ENCODE peak calls at places on chromosomes 12 and 14, in nine cellular contexts. J, N, E, C, S, I, B, K and O are unnamed samples.

GRCh38 chr14:69069020-69069421 is 83.9 kb downstream of the DCAF5 start:
- DNase-seq in J (no peak), N (no peak), E (no peak), C (no peak), S (no peak), I (no peak), B (no peak), K (no peak), O (no peak)

GRCh38 chr14:91375748-91376452 is 41.7 kb downstream of the CCDC88C start:
- DNase-seq in J (no peak), N (no peak), E (no peak), C (no peak), S (no peak), I (no peak), B (no peak), K (no peak), O (no peak)

GRCh38 chr14:50775357-50775756 is 55.6 kb downstream of the NIN start:
- DNase-seq in J (no peak), N (no peak), E (no peak), C (peak), S (no peak), I (no peak), B (no peak), K (no peak), O (no peak)

GRCh38 chr12:106866426-106867080 is 89.2 kb upstream of the TMEM263 start:
- DNase-seq in J (no peak), N (no peak), E (no peak), C (no peak), S (no peak), I (no peak), B (no peak), K (no peak), O (no peak)

GRCh38 chr14:91114079-91115065 is 499 bp downstream of the DGLUCY start:
- DNase-seq in J (peak), N (peak), E (no peak), C (peak), S (no peak), I (peak), B (peak), K (peak), O (peak)

GRCh38 chr12:74794522-74794921 is 256.9 kb downstream of the ATXN7L3B start:
- DNase-seq in J (no peak), N (no peak), E (no peak), C (no peak), S (no peak), I (no peak), B (no peak), K (no peak), O (no peak)

GRCh38 chr12:126784328-126784921 is 1482.5 kb upstream of the TMEM132C start:
- DNase-seq in J (peak), N (peak), E (peak), C (peak), S (no peak), I (peak), B (peak), K (no peak), O (no peak)

GRCh38 chr12:94458882-94459772 is 540 bp downstream of the CEP83 start:
- DNase-seq in J (no peak), N (peak), E (no peak), C (no peak), S (no peak), I (no peak), B (no peak), K (no peak), O (no peak)

GRCh38 chr12:105477873-105478272 is 147.4 kb downstream of the C12orf75 start:
- DNase-seq in J (no peak), N (no peak), E (no peak), C (no peak), S (no peak), I (no peak), B (no peak), K (no peak), O (no peak)

GRCh38 chr14:28057286-28058011 is 709.1 kb upstream of the FOXG1 start:
- DNase-seq in J (no peak), N (no peak), E (no peak), C (no peak), S (no peak), I (no peak), B (no peak), K (no peak), O (no peak)

GRCh38 chr14:74538411-74539391 is 45.1 kb downstream of the ISCA2 start:
- DNase-seq in J (no peak), N (no peak), E (no peak), C (no peak), S (no peak), I (no peak), B (no peak), K (no peak), O (no peak)

GRCh38 chr14:97120204-97121120 is 323.3 kb downstream of the VRK1 start:
- DNase-seq in J (no peak), N (no peak), E (no peak), C (no peak), S (no peak), I (no peak), B (no peak), K (no peak), O (no peak)

GRCh38 chr14:88496414-88496813 is 58.4 kb downstream of the PTPN21 start:
- DNase-seq in J (no peak), N (no peak), E (no peak), C (no peak), S (no peak), I (no peak), B (no peak), K (no peak), O (no peak)

GRCh38 chr14:88502740-88503139 is 52.1 kb downstream of the PTPN21 start:
- DNase-seq in J (no peak), N (no peak), E (no peak), C (no peak), S (no peak), I (no peak), B (no peak), K (no peak), O (no peak)

GRCh38 chr14:88500611-88501010 is 54.2 kb downstream of the PTPN21 start:
- DNase-seq in J (no peak), N (no peak), E (no peak), C (no peak), S (no peak), I (no peak), B (no peak), K (no peak), O (no peak)

GRCh38 chr14:88503754-88504406 is 50.9 kb downstream of the PTPN21 start:
- DNase-seq in J (no peak), N (no peak), E (no peak), C (no peak), S (no peak), I (no peak), B (no peak), K (no peak), O (no peak)

DNA sequence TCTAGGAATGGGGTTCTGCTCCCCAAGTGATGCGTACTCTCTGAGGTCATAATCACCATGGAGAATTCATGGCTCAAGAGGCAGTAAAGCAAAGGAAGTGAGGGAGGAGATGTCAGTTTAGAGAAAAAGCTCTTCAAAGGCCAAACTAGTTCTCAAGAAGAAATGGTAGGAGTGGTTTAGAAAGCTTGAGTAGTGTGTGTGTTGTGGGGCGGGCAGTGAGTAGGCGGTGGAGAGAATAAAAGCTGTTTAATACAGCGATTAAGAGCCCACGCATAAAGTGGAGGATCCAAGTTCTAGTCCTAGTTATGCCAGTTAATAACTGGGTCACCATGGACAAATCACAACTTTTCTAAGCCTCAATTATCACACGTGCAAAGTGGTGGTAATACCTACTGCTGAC is 55.6 kb downstream of the PTPN21 start:
- DNase-seq in J (no peak), N (no peak), E (no peak), C (no peak), S (no peak), I (no peak), B (no peak), K (no peak), O (no peak)
- TF ChIP-seq POLR2A in J (no peak), N (no peak), E (no peak), C (no peak), S (no peak), I (no peak), B (no peak), K (no peak), O (no peak)

GRCh38 chr12:64088431-64089349 is 133.4 kb downstream of the KICS2 start:
- DNase-seq in J (peak), N (peak), E (no peak), C (peak), S (peak), I (peak), B (peak), K (no peak), O (no peak)
- TF ChIP-seq POLR2A in J (no peak), N (no peak), E (no peak), C (no peak), S (no peak), I (no peak), B (peak), K (no peak), O (no peak)

DNA sequence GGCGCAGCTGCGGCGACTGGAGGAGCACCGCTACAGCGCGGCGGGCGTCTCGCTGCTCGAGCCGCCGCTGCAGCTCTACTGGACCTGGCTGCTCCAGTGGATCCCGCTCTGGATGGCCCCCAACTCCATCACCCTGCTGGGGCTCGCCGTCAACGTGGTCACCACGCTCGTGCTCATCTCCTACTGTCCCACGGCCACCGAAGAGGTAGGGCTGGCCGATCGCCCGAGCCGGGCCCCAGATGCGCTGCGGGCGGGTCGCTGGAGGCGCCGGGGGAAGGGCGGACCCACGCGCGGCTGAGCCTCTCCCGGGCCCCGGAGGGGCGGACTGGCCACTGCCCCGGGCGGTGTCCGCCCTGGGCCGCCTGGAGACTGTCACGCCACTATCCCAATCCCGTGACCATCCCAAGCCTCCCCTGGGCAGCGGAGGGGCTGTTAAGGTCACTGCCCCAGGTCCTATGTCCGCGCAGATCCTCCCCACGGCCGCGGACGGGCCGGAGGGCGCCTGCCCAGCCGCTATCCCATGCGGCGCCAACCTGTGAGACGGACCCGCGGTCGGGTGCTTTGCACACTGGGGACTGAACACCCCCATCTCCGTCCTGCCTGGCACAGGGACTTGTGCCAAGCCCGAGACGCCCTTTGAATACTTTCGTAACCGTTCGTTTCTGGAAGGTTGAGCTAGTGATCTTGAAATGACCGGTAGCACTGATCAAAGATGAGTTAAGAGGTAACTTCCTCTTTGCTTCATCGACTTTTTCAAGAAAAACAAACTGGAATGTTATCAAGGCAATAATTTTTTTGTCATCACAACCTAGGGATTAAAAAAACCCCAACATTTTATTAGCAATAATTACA is 716 bp downstream of the CHPT1 start:
- DNase-seq in J (no peak), N (no peak), E (no peak), C (peak), S (peak), I (peak), B (peak), K (no peak), O (peak)
- TF ChIP-seq POLR2A in J (no peak), N (no peak), E (peak), C (peak), S (no peak), I (peak), B (peak), K (no peak), O (no peak)

GRCh38 chr14:93970967-93971634 is 5.3 kb downstream of the ASB2 start:
- DNase-seq in J (no peak), N (no peak), E (no peak), C (no peak), S (no peak), I (no peak), B (no peak), K (no peak), O (peak)
- TF ChIP-seq POLR2A in J (no peak), N (no peak), E (no peak), C (no peak), S (no peak), I (no peak), B (no peak), K (no peak), O (peak)

GRCh38 chr12:12723681-12724420 is 6.7 kb downstream of the CDKN1B start:
- DNase-seq in J (no peak), N (no peak), E (peak), C (no peak), S (peak), I (peak), B (peak), K (no peak), O (no peak)

GRCh38 chr12:12726543-12727093 is 9.4 kb downstream of the CDKN1B start:
- DNase-seq in J (no peak), N (no peak), E (peak), C (peak), S (no peak), I (no peak), B (no peak), K (no peak), O (no peak)

GRCh38 chr12:12725956-12726542 is 8.9 kb downstream of the CDKN1B start:
- DNase-seq in J (no peak), N (no peak), E (no peak), C (no peak), S (no peak), I (no peak), B (no peak), K (no peak), O (no peak)

GRCh38 chr12:12724421-12725085 is 7.4 kb downstream of the CDKN1B start:
- DNase-seq in J (no peak), N (no peak), E (no peak), C (no peak), S (no peak), I (no peak), B (no peak), K (no peak), O (no peak)

DNA sequence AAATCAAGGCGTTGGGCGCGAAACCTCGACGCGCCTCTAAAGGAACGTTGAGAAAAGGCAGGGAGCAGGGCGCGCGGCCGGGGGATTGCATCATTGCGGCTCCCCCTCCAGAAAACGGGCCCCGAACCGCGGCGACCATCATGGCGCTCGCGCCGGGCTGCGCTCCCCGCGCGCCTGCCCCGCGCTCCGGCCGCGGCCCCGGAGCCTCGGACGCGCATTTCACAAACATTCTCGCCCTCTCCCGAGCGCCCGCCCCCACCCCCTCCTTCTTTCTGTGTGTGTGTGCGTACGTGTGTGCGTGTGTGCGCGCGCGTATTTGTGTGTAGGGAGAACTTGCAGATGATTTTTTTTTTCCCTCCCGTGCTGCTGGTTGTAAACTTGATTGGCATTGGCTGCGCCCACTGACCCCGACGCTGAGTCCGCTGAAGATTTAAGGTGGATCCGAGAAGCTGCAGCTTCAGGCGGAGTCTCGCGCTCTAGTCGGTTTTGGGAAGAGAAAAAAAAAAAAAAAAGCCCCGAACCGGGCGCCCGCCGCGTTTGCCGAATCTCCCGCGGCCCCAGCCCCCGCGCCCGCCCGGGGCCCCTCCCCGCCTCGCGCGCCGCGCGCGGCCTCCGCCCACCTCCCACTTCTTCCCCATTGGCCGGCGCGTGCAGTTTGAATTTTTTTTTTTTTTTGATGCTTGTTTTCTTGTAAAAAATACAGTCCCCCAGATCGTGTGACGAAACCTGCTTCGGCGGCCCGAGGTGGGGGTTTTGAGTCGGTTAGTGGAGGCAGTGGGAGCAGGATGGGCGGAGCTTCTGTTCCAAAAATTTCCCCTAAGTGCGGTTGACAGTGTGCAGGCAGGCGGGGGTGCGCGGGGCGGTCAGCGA is 8.2 kb downstream of the CDKN1B start:
- DNase-seq in J (no peak), N (peak), E (peak), C (peak), S (peak), I (peak), B (peak), K (peak), O (peak)
- TF ChIP-seq POLR2A in J (peak), N (peak), E (peak), C (peak), S (peak), I (peak), B (peak), K (peak), O (peak)

GRCh38 chr14:63924375-63924774 is 71.6 kb downstream of the SYNE2 start:
- DNase-seq in J (no peak), N (no peak), E (no peak), C (no peak), S (no peak), I (no peak), B (no peak), K (no peak), O (no peak)

GRCh38 chr14:63918411-63918810 is 65.6 kb downstream of the SYNE2 start:
- DNase-seq in J (no peak), N (no peak), E (peak), C (no peak), S (no peak), I (no peak), B (no peak), K (no peak), O (no peak)

GRCh38 chr14:63926641-63927040 is 73.8 kb downstream of the SYNE2 start:
- DNase-seq in J (no peak), N (no peak), E (no peak), C (no peak), S (no peak), I (no peak), B (no peak), K (no peak), O (no peak)

GRCh38 chr14:63923422-63923752 is 70.6 kb downstream of the SYNE2 start:
- DNase-seq in J (no peak), N (no peak), E (peak), C (no peak), S (no peak), I (no peak), B (no peak), K (no peak), O (no peak)

GRCh38 chr14:63922696-63923421 is 70.1 kb downstream of the SYNE2 start:
- DNase-seq in J (no peak), N (peak), E (peak), C (no peak), S (no peak), I (peak), B (peak), K (no peak), O (no peak)
- TF ChIP-seq POLR2A in J (no peak), N (no peak), E (no peak), C (no peak), S (no peak), I (peak), B (peak), K (no peak), O (no peak)

GRCh38 chr12:11648514-11649412 is 711 bp upstream of the ETV6 start:
- DNase-seq in J (peak), N (peak), E (peak), C (peak), S (peak), I (peak), B (peak), K (peak), O (peak)
- TF ChIP-seq POLR2A in J (no peak), N (peak), E (peak), C (peak), S (no peak), I (peak), B (peak), K (no peak), O (peak)

GRCh38 chr14:102897299-102898027 is 25.0 kb upstream of the AMN start:
- DNase-seq in J (no peak), N (no peak), E (no peak), C (no peak), S (no peak), I (peak), B (no peak), K (peak), O (no peak)

GRCh38 chr14:102898298-102898697 is 24.2 kb upstream of the AMN start:
- DNase-seq in J (no peak), N (no peak), E (no peak), C (no peak), S (no peak), I (no peak), B (no peak), K (peak), O (no peak)

GRCh38 chr14:102899516-102899900 is 23.0 kb upstream of the AMN start:
- DNase-seq in J (no peak), N (no peak), E (no peak), C (no peak), S (no peak), I (peak), B (no peak), K (peak), O (no peak)

GRCh38 chr14:102900631-102901571 is 21.6 kb upstream of the AMN start:
- DNase-seq in J (no peak), N (no peak), E (no peak), C (no peak), S (no peak), I (no peak), B (no peak), K (no peak), O (no peak)

GRCh38 chr14:102898776-102899515 is 23.5 kb upstream of the AMN start:
- DNase-seq in J (no peak), N (no peak), E (no peak), C (no peak), S (no peak), I (no peak), B (no peak), K (peak), O (no peak)
- TF ChIP-seq POLR2A in J (no peak), N (no peak), E (no peak), C (no peak), S (no peak), I (no peak), B (no peak), K (no peak), O (no peak)